ENCODE peak calls at places on chromosomes 3 and 15, in six cellular contexts. G is A549, E is esophagus squamous epithelium, Z is gastrocnemius medialis, O is Peyer's patch, M is ovary. H is an unnamed sample.

GRCh38 chr3:36214460-36214859 is 165.8 kb upstream of the STAC start:
- DNase-seq in G (no peak), E (no peak), Z (no peak), O (no peak), M (no peak), H (no peak)

GRCh38 chr3:197083486-197083885 is 53.9 kb upstream of the MELTF start:
- DNase-seq in G (peak), E (no peak), Z (peak), O (no peak), M (no peak), H (no peak)

GRCh38 chr3:59771760-59772159 is 721.9 kb upstream of the CFAP20DC start:
- DNase-seq in G (peak), E (no peak), Z (no peak), O (no peak), M (no peak), H (no peak)

GRCh38 chr3:988790-989189 is 104.0 kb upstream of the CNTN6 start:
- DNase-seq in G (no peak), E (no peak), Z (no peak), O (no peak), M (no peak), H (no peak)

GRCh38 chr15:72483279-72483678 is 9.1 kb downstream of the ARIH1 start:
- DNase-seq in G (no peak), E (no peak), Z (no peak), O (no peak), M (no peak), H (no peak)

GRCh38 chr15:93987068-93987467 is 244.3 kb upstream of the MCTP2 start:
- DNase-seq in G (no peak), E (no peak), Z (no peak), O (no peak), M (no peak), H (no peak)

GRCh38 chr3:138474163-138474562 is 39.7 kb downstream of the ESYT3 start:
- DNase-seq in G (no peak), E (no peak), Z (no peak), O (no peak), M (no peak), H (no peak)

GRCh38 chr3:64518950-64519349 is 168.8 kb downstream of the ADAMTS9 start:
- DNase-seq in G (no peak), E (no peak), Z (no peak), O (no peak), M (no peak), H (no peak)

GRCh38 chr3:130480736-130481135 is 36.2 kb upstream of the COL6A6 start:
- DNase-seq in G (peak), E (no peak), Z (no peak), O (no peak), M (peak), H (no peak)

GRCh38 chr3:37907906-37908305 is 46.2 kb downstream of the CTDSPL start:
- DNase-seq in G (no peak), E (no peak), Z (no peak), O (no peak), M (no peak), H (no peak)

GRCh38 chr3:31439888-31440287 is 92.8 kb upstream of the STT3B start:
- DNase-seq in G (no peak), E (no peak), Z (no peak), O (no peak), M (no peak), H (no peak)

GRCh38 chr3:4493931-4494806 is 1.0 kb downstream of the ITPR1 start:
- DNase-seq in G (no peak), E (no peak), Z (no peak), O (no peak), M (peak), H (peak)

GRCh38 chr15:65519781-65520299 is 2.4 kb upstream of the DPP8 start:
- DNase-seq in G (no peak), E (no peak), Z (no peak), O (no peak), M (no peak), H (no peak)

GRCh38 chr3:71305246-71306206 is 278.0 kb downstream of the FOXP1 start:
- DNase-seq in G (no peak), E (no peak), Z (peak), O (no peak), M (peak), H (no peak)

GRCh38 chr15:77019476-77020331 is 24.8 kb downstream of the PSTPIP1 start:
- DNase-seq in G (no peak), E (no peak), Z (peak), O (no peak), M (no peak), H (no peak)

GRCh38 chr3:72380711-72381508 is 467.3 kb downstream of the SHQ1 start:
- DNase-seq in G (no peak), E (no peak), Z (no peak), O (no peak), M (no peak), H (no peak)

DNA sequence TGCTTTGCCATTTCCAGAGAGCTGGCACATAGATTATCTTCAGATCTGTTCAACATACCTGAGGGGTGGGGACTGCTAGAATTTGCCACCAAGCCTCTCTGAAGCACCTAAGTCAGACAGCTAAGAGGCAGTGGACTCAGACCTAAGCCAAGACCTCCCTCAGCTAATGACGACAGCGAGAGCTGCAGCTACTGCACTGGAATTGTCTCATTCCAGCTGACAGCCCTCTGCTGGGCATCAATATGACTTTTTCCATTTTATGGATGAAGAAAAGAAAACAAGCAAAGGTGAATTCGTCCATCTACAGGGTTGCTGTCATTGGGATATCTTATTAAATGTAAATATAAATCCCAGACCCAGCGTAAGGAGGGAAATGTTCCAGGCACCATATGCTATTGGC is 85.3 kb upstream of the LRTM1 start:
- DNase-seq in G (peak), E (no peak), Z (no peak), O (no peak), M (no peak), H (no peak)
- TF ChIP-seq CTCF in G (no peak), E (no peak), Z (no peak), O (no peak), M (no peak), H (no peak)

GRCh38 chr3:9809615-9810356 is at the start of gene TTLL3:
- DNase-seq in G (peak), E (no peak), Z (peak), O (peak), M (peak), H (peak)
- TF ChIP-seq POLR2A in G (peak), E (no peak), Z (peak), O (peak), M (peak), H (no peak)

GRCh38 chr3:127822836-127823589 is 698 bp upstream of the MGLL start:
- DNase-seq in G (no peak), E (no peak), Z (peak), O (peak), M (no peak), H (no peak)
- TF ChIP-seq CTCF in G (peak), E (no peak), Z (peak), O (no peak), M (no peak), H (no peak)

GRCh38 chr15:44662478-44663409 is 718 bp downstream of the SPG11 start:
- DNase-seq in G (peak), E (peak), Z (peak), O (peak), M (peak), H (peak)
- TF ChIP-seq POLR2A in G (no peak), E (no peak), Z (no peak), O (no peak), M (no peak), H (no peak)

GRCh38 chr3:57680046-57680445 is 12.8 kb downstream of the DENND6A start:
- DNase-seq in G (no peak), E (no peak), Z (no peak), O (no peak), M (no peak), H (no peak)

GRCh38 chr3:57681691-57682090 is 11.2 kb downstream of the DENND6A start:
- DNase-seq in G (no peak), E (no peak), Z (no peak), O (no peak), M (no peak), H (no peak)

GRCh38 chr3:57683286-57683685 is 9.6 kb downstream of the DENND6A start:
- DNase-seq in G (no peak), E (no peak), Z (no peak), O (no peak), M (no peak), H (no peak)

GRCh38 chr3:57682284-57682683 is 10.6 kb downstream of the DENND6A start:
- DNase-seq in G (no peak), E (no peak), Z (no peak), O (no peak), M (no peak), H (no peak)
- TF ChIP-seq CTCF in G (peak), E (no peak), Z (no peak), O (no peak), M (no peak), H (no peak)

GRCh38 chr3:129160891-129161859 is at the start of gene ISY1:
- DNase-seq in G (peak), E (peak), Z (peak), O (peak), M (peak), H (peak)
- TF ChIP-seq POLR2A in G (peak), E (peak), Z (peak), O (peak), M (peak), H (peak)

H was measured in breast epithelium.